ENCODE peak calls at places on chromosomes 11 and 22, in five cellular contexts. One of them, this sample, is unnamed.

GRCh38 chr11:99316761-99317475 is 296.2 kb downstream of the CNTN5 start:
- DNase-seq in ovary: no peak
- DNase-seq in GM06990: no peak
- DNase-seq in stomach: no peak
- DNase-seq in Panc1: no peak
- DNase-seq in this sample: no peak

GRCh38 chr11:35735903-35736302 is 73.3 kb downstream of the TRIM44 start:
- DNase-seq in stomach: no peak
- DNase-seq in Panc1: no peak
- DNase-seq in ovary: no peak
- DNase-seq in GM06990: no peak
- DNase-seq in this sample: no peak

GRCh38 chr11:91686700-91687099 is 537.9 kb upstream of the FAT3 start:
- DNase-seq in Panc1: no peak
- DNase-seq in stomach: no peak
- DNase-seq in GM06990: no peak
- DNase-seq in ovary: no peak
- DNase-seq in this sample: no peak

GRCh38 chr22:28397324-28397723 is 282.3 kb downstream of the TTC28 start:
- DNase-seq in ovary: no peak
- DNase-seq in GM06990: no peak
- DNase-seq in stomach: no peak
- DNase-seq in Panc1: no peak
- DNase-seq in this sample: no peak

GRCh38 chr11:64558869-64559268 is 32.2 kb upstream of the SLC22A12 start:
- DNase-seq in GM06990: no peak
- DNase-seq in stomach: no peak
- DNase-seq in ovary: no peak
- DNase-seq in Panc1: no peak
- DNase-seq in this sample: no peak

GRCh38 chr22:28052818-28053217 is 133.8 kb upstream of the PITPNB start:
- DNase-seq in GM06990: no peak
- DNase-seq in stomach: no peak
- DNase-seq in Panc1: no peak
- DNase-seq in ovary: no peak
- DNase-seq in this sample: no peak

GRCh38 chr11:32829680-32830412 is at the start of gene PRRG4:
- DNase-seq in stomach: peak; percentile 85
- DNase-seq in ovary: peak; percentile 18
- DNase-seq in Panc1: no peak
- DNase-seq in GM06990: peak; percentile 80
- DNase-seq in this sample: no peak

GRCh38 chr11:11996321-11997174 is 11.9 kb downstream of the DKK3 start:
- DNase-seq in GM06990: no peak
- DNase-seq in Panc1: no peak
- DNase-seq in stomach: no peak
- DNase-seq in ovary: no peak
- DNase-seq in this sample: no peak

GRCh38 chr11:129230006-129230405 is 37.9 kb upstream of the ARHGAP32 start:
- DNase-seq in stomach: no peak
- DNase-seq in Panc1: peak; percentile 10
- DNase-seq in GM06990: no peak
- DNase-seq in ovary: no peak
- DNase-seq in this sample: no peak

GRCh38 chr11:13313005-13313819 is 35.6 kb downstream of the BMAL1 start:
- DNase-seq in stomach: no peak
- DNase-seq in ovary: no peak
- DNase-seq in GM06990: no peak
- DNase-seq in Panc1: no peak
- DNase-seq in this sample: no peak

GRCh38 chr22:46053563-46054090 is 76.7 kb upstream of the WNT7B start:
- DNase-seq in GM06990: peak; percentile 65
- DNase-seq in ovary: peak; percentile 85
- DNase-seq in stomach: peak; percentile 84
- DNase-seq in Panc1: no peak
- DNase-seq in this sample: no peak

GRCh38 chr22:48756146-48757111 is 1071.2 kb downstream of the BRD1 start:
- DNase-seq in Panc1: no peak
- DNase-seq in stomach: peak; percentile 14
- DNase-seq in GM06990: no peak
- DNase-seq in ovary: no peak
- DNase-seq in this sample: no peak

GRCh38 chr11:131584694-131585592 is 214.5 kb downstream of the NTM start:
- DNase-seq in Panc1: no peak
- DNase-seq in ovary: no peak
- DNase-seq in GM06990: no peak
- DNase-seq in stomach: no peak
- DNase-seq in this sample: no peak

GRCh38 chr11:117925198-117925925 is 3.8 kb downstream of the TMPRSS13 start:
- DNase-seq in GM06990: no peak
- DNase-seq in stomach: no peak
- DNase-seq in Panc1: no peak
- DNase-seq in ovary: no peak
- DNase-seq in this sample: no peak

GRCh38 chr11:65862941-65863888 is 3.0 kb downstream of the MUS81 start:
- DNase-seq in stomach: no peak
- DNase-seq in Panc1: no peak
- DNase-seq in ovary: no peak
- DNase-seq in GM06990: no peak
- DNase-seq in this sample: no peak

GRCh38 chr11:38191101-38191500 is 1593.1 kb upstream of the RAG2 start:
- DNase-seq in ovary: no peak
- DNase-seq in stomach: no peak
- DNase-seq in Panc1: no peak
- DNase-seq in GM06990: no peak
- DNase-seq in this sample: no peak

GRCh38 chr11:71210861-71211260 is 41.5 kb downstream of the SHANK2 start:
- DNase-seq in ovary: no peak
- DNase-seq in GM06990: no peak
- DNase-seq in Panc1: no peak
- DNase-seq in stomach: no peak
- DNase-seq in this sample: no peak

GRCh38 chr11:35747638-35748037 is 85.1 kb downstream of the TRIM44 start:
- DNase-seq in stomach: no peak
- DNase-seq in ovary: no peak
- DNase-seq in GM06990: no peak
- DNase-seq in Panc1: no peak
- DNase-seq in this sample: no peak

GRCh38 chr22:22040472-22040871 is 57.9 kb upstream of the TOP3B start:
- DNase-seq in Panc1: no peak
- DNase-seq in stomach: no peak
- DNase-seq in ovary: no peak
- DNase-seq in GM06990: no peak
- DNase-seq in this sample: no peak

GRCh38 chr11:1757861-1758610 is 5.7 kb downstream of the CTSD start:
- DNase-seq in Panc1: no peak
- DNase-seq in stomach: no peak
- DNase-seq in GM06990: no peak
- DNase-seq in ovary: no peak
- DNase-seq in this sample: no peak

GRCh38 chr11:102317099-102317767 is at the start of gene BIRC3:
- DNase-seq in ovary: peak; percentile 78
- DNase-seq in Panc1: peak; percentile 97
- DNase-seq in stomach: peak; percentile 90
- DNase-seq in GM06990: peak; percentile 95
- DNase-seq in this sample: peak; percentile 98
- TF ChIP-seq CTCF in ovary: peak; percentile 30
- TF ChIP-seq CTCF in Panc1: peak; percentile 44
- TF ChIP-seq CTCF in stomach: no peak
- TF ChIP-seq CTCF in GM06990: peak; percentile 8
- TF ChIP-seq CTCF in this sample: peak; percentile 26

DNA sequence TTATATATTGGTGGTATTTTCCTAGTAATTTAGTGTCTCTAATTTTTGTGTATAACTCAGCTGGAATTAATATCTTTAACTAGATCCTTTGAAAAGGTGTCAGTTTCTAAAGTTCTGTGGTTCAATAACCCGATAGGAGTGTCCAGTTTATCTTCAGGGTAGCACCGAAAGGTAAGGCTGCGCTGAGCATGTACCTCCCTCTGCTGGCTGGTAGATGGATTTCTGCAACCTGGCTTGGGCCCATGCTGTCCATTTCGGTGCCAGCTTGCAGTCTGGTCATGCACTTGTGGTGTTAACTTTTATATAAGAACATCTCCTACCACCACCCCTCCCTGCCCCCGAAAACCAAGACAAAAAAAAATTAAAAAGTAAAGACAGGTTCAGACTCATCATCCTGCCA is 24.7 kb downstream of the EXT2 start:
- DNase-seq in GM06990: no peak
- DNase-seq in Panc1: no peak
- DNase-seq in ovary: no peak
- DNase-seq in stomach: no peak
- DNase-seq in this sample: no peak
- TF ChIP-seq CTCF in GM06990: peak; percentile 10
- TF ChIP-seq CTCF in Panc1: peak; percentile 64
- TF ChIP-seq CTCF in ovary: no peak
- TF ChIP-seq CTCF in stomach: no peak
- TF ChIP-seq CTCF in this sample: peak; percentile 54

DNA sequence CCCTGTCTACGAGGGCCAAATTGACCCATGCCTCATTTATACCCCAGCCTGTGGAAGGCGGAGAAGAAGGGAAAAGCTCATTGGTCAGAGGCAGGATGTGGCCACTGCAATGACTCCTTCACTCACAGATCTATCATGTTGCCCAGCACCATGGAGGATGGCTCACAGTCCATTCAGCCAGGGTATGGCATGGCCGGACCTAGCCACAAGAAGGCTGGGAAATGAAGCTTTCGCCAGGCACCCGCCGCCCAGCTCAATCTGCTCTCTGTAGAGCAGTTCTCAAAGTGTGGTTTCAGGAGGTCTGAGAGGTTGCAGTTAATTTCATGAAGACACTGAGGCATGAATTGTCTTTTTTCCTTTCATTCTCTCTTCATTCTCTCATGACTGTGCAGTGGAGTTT is 40.6 kb upstream of the LINC01488 start:
- DNase-seq in ovary: peak; percentile 1
- DNase-seq in Panc1: no peak
- DNase-seq in stomach: no peak
- DNase-seq in GM06990: no peak
- DNase-seq in this sample: no peak
- TF ChIP-seq CTCF in ovary: no peak
- TF ChIP-seq CTCF in Panc1: no peak
- TF ChIP-seq CTCF in stomach: no peak
- TF ChIP-seq CTCF in GM06990: no peak
- TF ChIP-seq CTCF in this sample: no peak

GRCh38 chr11:121654506-121655480 is 202.0 kb upstream of the SORL1-AS1 start:
- DNase-seq in stomach: no peak
- DNase-seq in ovary: no peak
- DNase-seq in Panc1: no peak
- DNase-seq in GM06990: no peak
- DNase-seq in this sample: no peak

GRCh38 chr11:121651267-121651625 is 198.5 kb upstream of the SORL1-AS1 start:
- DNase-seq in stomach: no peak
- DNase-seq in ovary: no peak
- DNase-seq in GM06990: no peak
- DNase-seq in Panc1: no peak
- DNase-seq in this sample: no peak

GRCh38 chr11:121655481-121656332 is 202.9 kb upstream of the SORL1-AS1 start:
- DNase-seq in stomach: peak; percentile 82
- DNase-seq in Panc1: peak; percentile 73
- DNase-seq in GM06990: peak; percentile 81
- DNase-seq in ovary: peak; percentile 92
- DNase-seq in this sample: peak; percentile 27

GRCh38 chr11:121650520-121651266 is 197.9 kb upstream of the SORL1-AS1 start:
- DNase-seq in stomach: no peak
- DNase-seq in GM06990: peak; percentile 47
- DNase-seq in ovary: no peak
- DNase-seq in Panc1: no peak
- DNase-seq in this sample: no peak

GRCh38 chr11:121652982-121653381 is 200.2 kb upstream of the SORL1-AS1 start:
- DNase-seq in GM06990: no peak
- DNase-seq in ovary: no peak
- DNase-seq in Panc1: no peak
- DNase-seq in stomach: no peak
- DNase-seq in this sample: no peak
- TF ChIP-seq CTCF in GM06990: peak; percentile 20
- TF ChIP-seq CTCF in ovary: peak; percentile 54
- TF ChIP-seq CTCF in Panc1: peak; percentile 79
- TF ChIP-seq CTCF in stomach: no peak
- TF ChIP-seq CTCF in this sample: peak; percentile 35

DNA sequence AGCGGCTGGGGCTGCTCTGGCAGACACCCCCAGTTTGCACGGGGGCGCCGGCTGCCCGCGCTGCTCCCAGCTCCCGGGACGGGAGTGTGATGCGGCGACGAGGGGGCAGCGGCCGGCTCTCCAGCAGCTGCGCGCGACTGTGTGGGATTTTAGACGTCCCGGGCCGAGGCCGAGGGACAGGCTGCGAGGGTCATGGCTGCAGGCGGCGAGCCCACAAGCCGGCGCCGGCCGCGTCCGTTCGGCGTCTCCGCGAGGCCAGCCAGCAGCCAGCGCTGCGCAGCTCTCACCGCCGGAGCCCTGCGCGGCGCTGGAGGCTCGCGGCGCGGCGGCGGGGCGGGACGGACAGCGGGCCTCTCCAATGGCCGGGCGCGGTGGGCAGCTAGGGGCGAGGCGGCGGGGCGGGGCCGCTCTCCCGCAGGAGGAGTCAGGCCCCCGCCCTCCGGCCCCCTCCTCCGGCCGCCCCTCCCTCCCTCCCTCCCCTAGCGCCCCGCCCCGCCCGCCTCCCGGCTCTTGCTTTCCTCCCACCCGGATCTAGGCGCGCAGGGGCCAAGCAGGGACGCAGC is at the start of gene FZD4:
- DNase-seq in Panc1: no peak
- DNase-seq in GM06990: peak; percentile 81
- DNase-seq in ovary: peak; percentile 93
- DNase-seq in stomach: peak; percentile 93
- DNase-seq in this sample: no peak
- TF ChIP-seq CTCF in Panc1: peak; percentile 23
- TF ChIP-seq CTCF in GM06990: no peak
- TF ChIP-seq CTCF in ovary: no peak
- TF ChIP-seq CTCF in stomach: no peak
- TF ChIP-seq CTCF in this sample: no peak

DNA sequence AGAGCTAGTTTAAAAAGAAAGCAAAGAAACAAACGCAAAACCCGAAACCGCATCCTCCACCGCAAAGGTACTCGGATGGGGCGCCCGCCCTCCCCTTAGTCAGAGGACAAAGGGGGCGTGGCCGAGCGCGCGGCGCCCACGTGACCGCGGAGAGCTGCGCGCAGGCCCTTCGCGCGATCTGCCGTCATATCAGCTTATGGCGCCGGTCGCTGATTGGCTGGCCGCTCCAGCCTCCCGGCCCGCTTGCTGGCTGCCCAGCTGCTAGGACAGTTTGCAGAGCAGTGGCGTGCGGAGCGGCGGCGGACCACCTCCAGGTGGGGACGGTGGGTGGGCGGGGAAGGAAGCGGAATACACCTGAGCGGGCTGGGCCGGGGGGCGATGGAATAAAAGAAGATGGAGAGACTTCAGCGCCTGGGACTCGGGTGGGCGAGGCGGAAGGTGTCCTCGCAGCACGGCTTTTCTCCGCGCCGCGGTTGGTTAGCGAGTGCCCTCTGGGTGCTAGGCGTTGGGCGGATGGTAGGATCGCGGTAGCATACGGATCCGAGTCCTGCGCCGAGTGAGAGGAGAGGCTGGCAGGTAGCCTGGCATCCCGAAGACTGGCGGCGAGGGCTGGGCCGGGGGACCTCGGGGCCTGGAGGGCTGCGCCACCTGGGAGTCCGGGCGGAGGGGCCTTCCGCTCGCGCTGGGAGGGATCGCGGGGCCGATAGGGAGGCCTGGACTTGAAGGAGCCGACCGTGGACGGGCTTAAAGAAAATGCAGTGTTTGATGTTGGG is at the start of gene SC5D:
- DNase-seq in ovary: peak; percentile 95
- DNase-seq in Panc1: peak; percentile 54
- DNase-seq in GM06990: peak; percentile 97
- DNase-seq in stomach: peak; percentile 96
- DNase-seq in this sample: peak; percentile 32
- TF ChIP-seq CTCF in ovary: peak; percentile 1
- TF ChIP-seq CTCF in Panc1: no peak
- TF ChIP-seq CTCF in GM06990: no peak
- TF ChIP-seq CTCF in stomach: no peak
- TF ChIP-seq CTCF in this sample: no peak